ENCODE peak calls at places on chromosomes 5 and 9, in five cellular contexts. One of them, this sample, is unnamed.

GRCh38 chr5:9212605-9213004 is 333.3 kb downstream of the SEMA5A start:
- DNase-seq in activated CD8-positive, alpha-beta memory T cell treated with anti-CD3 and anti-CD28 coated beads, Interleukin-2, amount 10 ng/mL, durations not matched to agents 7 days and 5 days: no peak
- DNase-seq in uterus: no peak
- DNase-seq in activated naive CD8-positive, alpha-beta T cell treated with anti-CD3 and anti-CD28 coated beads, Interleukin-2, amount 50 U/mL, for 24 hours: no peak
- DNase-seq in NCI-H2081: no peak
- DNase-seq in this sample: no peak

GRCh38 chr9:12813960-12814876 is 39.4 kb downstream of the LURAP1L start:
- DNase-seq in activated CD8-positive, alpha-beta memory T cell treated with anti-CD3 and anti-CD28 coated beads, Interleukin-2, amount 10 ng/mL, durations not matched to agents 7 days and 5 days: no peak
- DNase-seq in uterus: peak; percentile 41
- DNase-seq in activated naive CD8-positive, alpha-beta T cell treated with anti-CD3 and anti-CD28 coated beads, Interleukin-2, amount 50 U/mL, for 24 hours: no peak
- DNase-seq in NCI-H2081: peak; percentile 86
- DNase-seq in this sample: peak; percentile 56

GRCh38 chr9:130927338-130927737 is 11.7 kb downstream of the FIBCD1 start:
- DNase-seq in activated CD8-positive, alpha-beta memory T cell treated with anti-CD3 and anti-CD28 coated beads, Interleukin-2, amount 10 ng/mL, durations not matched to agents 7 days and 5 days: no peak
- DNase-seq in uterus: no peak
- DNase-seq in activated naive CD8-positive, alpha-beta T cell treated with anti-CD3 and anti-CD28 coated beads, Interleukin-2, amount 50 U/mL, for 24 hours: no peak
- DNase-seq in NCI-H2081: peak; percentile 14
- DNase-seq in this sample: no peak

GRCh38 chr5:176425138-176425537 is 8.8 kb upstream of the CLTB start:
- DNase-seq in activated CD8-positive, alpha-beta memory T cell treated with anti-CD3 and anti-CD28 coated beads, Interleukin-2, amount 10 ng/mL, durations not matched to agents 7 days and 5 days: no peak
- DNase-seq in uterus: no peak
- DNase-seq in activated naive CD8-positive, alpha-beta T cell treated with anti-CD3 and anti-CD28 coated beads, Interleukin-2, amount 50 U/mL, for 24 hours: no peak
- DNase-seq in NCI-H2081: no peak
- DNase-seq in this sample: no peak

GRCh38 chr5:14560091-14560595 is 21.4 kb upstream of the OTULINL start:
- DNase-seq in activated CD8-positive, alpha-beta memory T cell treated with anti-CD3 and anti-CD28 coated beads, Interleukin-2, amount 10 ng/mL, durations not matched to agents 7 days and 5 days: peak; percentile 43
- DNase-seq in uterus: no peak
- DNase-seq in activated naive CD8-positive, alpha-beta T cell treated with anti-CD3 and anti-CD28 coated beads, Interleukin-2, amount 50 U/mL, for 24 hours: no peak
- DNase-seq in NCI-H2081: peak; percentile 100
- DNase-seq in this sample: no peak

GRCh38 chr5:62093981-62094380 is 212.0 kb upstream of the KIF2A start:
- DNase-seq in activated CD8-positive, alpha-beta memory T cell treated with anti-CD3 and anti-CD28 coated beads, Interleukin-2, amount 10 ng/mL, durations not matched to agents 7 days and 5 days: no peak
- DNase-seq in uterus: no peak
- DNase-seq in activated naive CD8-positive, alpha-beta T cell treated with anti-CD3 and anti-CD28 coated beads, Interleukin-2, amount 50 U/mL, for 24 hours: no peak
- DNase-seq in NCI-H2081: peak; percentile 86
- DNase-seq in this sample: no peak

GRCh38 chr9:121768416-121769015 is 117.1 kb downstream of the DAB2IP start:
- DNase-seq in activated CD8-positive, alpha-beta memory T cell treated with anti-CD3 and anti-CD28 coated beads, Interleukin-2, amount 10 ng/mL, durations not matched to agents 7 days and 5 days: no peak
- DNase-seq in uterus: no peak
- DNase-seq in activated naive CD8-positive, alpha-beta T cell treated with anti-CD3 and anti-CD28 coated beads, Interleukin-2, amount 50 U/mL, for 24 hours: no peak
- DNase-seq in NCI-H2081: no peak
- DNase-seq in this sample: no peak

GRCh38 chr5:149265559-149265958 is 6.1 kb upstream of the AFAP1L1 start:
- DNase-seq in activated CD8-positive, alpha-beta memory T cell treated with anti-CD3 and anti-CD28 coated beads, Interleukin-2, amount 10 ng/mL, durations not matched to agents 7 days and 5 days: no peak
- DNase-seq in uterus: no peak
- DNase-seq in activated naive CD8-positive, alpha-beta T cell treated with anti-CD3 and anti-CD28 coated beads, Interleukin-2, amount 50 U/mL, for 24 hours: no peak
- DNase-seq in NCI-H2081: no peak
- DNase-seq in this sample: no peak

GRCh38 chr5:164562271-164562856 is 1056.9 kb downstream of the MAT2B start:
- DNase-seq in activated CD8-positive, alpha-beta memory T cell treated with anti-CD3 and anti-CD28 coated beads, Interleukin-2, amount 10 ng/mL, durations not matched to agents 7 days and 5 days: no peak
- DNase-seq in uterus: no peak
- DNase-seq in activated naive CD8-positive, alpha-beta T cell treated with anti-CD3 and anti-CD28 coated beads, Interleukin-2, amount 50 U/mL, for 24 hours: no peak
- DNase-seq in NCI-H2081: no peak
- DNase-seq in this sample: no peak

GRCh38 chr5:120919017-120919416 is 454.9 kb downstream of the PRR16 start:
- DNase-seq in activated CD8-positive, alpha-beta memory T cell treated with anti-CD3 and anti-CD28 coated beads, Interleukin-2, amount 10 ng/mL, durations not matched to agents 7 days and 5 days: no peak
- DNase-seq in uterus: no peak
- DNase-seq in activated naive CD8-positive, alpha-beta T cell treated with anti-CD3 and anti-CD28 coated beads, Interleukin-2, amount 50 U/mL, for 24 hours: no peak
- DNase-seq in NCI-H2081: no peak
- DNase-seq in this sample: no peak